ENCODE peak calls at places on chromosomes 4 and X, in seven cellular contexts. One of them, this sample, is unnamed.

GRCh38 chr4:41069268-41069667 is 145.1 kb downstream of the APBB2 start:
- DNase-seq in trophoblast cell: no peak
- DNase-seq in mucosa of gallbladder: no peak
- DNase-seq in NCI-H345: peak
- DNase-seq in GM23248: peak
- DNase-seq in ecto neural progenitor cell: no peak
- DNase-seq in K562: no peak
- DNase-seq in this sample: peak

GRCh38 chr4:38014421-38014852 is 54.2 kb downstream of the PTTG2 start:
- DNase-seq in K562: no peak
- DNase-seq in ecto neural progenitor cell: no peak
- DNase-seq in mucosa of gallbladder: no peak
- DNase-seq in NCI-H345: no peak
- DNase-seq in GM23248: no peak
- DNase-seq in trophoblast cell: no peak
- DNase-seq in this sample: no peak

GRCh38 chrX:1932231-1932630 is 317.4 kb downstream of the ASMT start:
- DNase-seq in trophoblast cell: no peak
- DNase-seq in ecto neural progenitor cell: no peak
- DNase-seq in GM23248: peak
- DNase-seq in mucosa of gallbladder: no peak
- DNase-seq in NCI-H345: no peak
- DNase-seq in K562: no peak
- DNase-seq in this sample: no peak

GRCh38 chrX:79065696-79066095 is 78.8 kb upstream of the GPR174 start:
- DNase-seq in NCI-H345: no peak
- DNase-seq in mucosa of gallbladder: no peak
- DNase-seq in trophoblast cell: no peak
- DNase-seq in K562: no peak
- DNase-seq in GM23248: no peak
- DNase-seq in ecto neural progenitor cell: no peak
- DNase-seq in this sample: no peak

GRCh38 chr4:133147922-133148689 is 988 bp upstream of the PCDH10 start:
- DNase-seq in K562: no peak
- DNase-seq in mucosa of gallbladder: no peak
- DNase-seq in GM23248: peak
- DNase-seq in trophoblast cell: no peak
- DNase-seq in NCI-H345: peak
- DNase-seq in ecto neural progenitor cell: peak
- DNase-seq in this sample: peak

GRCh38 chrX:109155161-109155560 is 326.7 kb downstream of the GUCY2F start:
- DNase-seq in trophoblast cell: no peak
- DNase-seq in NCI-H345: no peak
- DNase-seq in GM23248: no peak
- DNase-seq in ecto neural progenitor cell: no peak
- DNase-seq in mucosa of gallbladder: no peak
- DNase-seq in K562: no peak
- DNase-seq in this sample: no peak

GRCh38 chr4:128394778-128395177 is 107.2 kb upstream of the PGRMC2 start:
- DNase-seq in NCI-H345: no peak
- DNase-seq in trophoblast cell: no peak
- DNase-seq in ecto neural progenitor cell: no peak
- DNase-seq in GM23248: peak
- DNase-seq in K562: no peak
- DNase-seq in mucosa of gallbladder: no peak
- DNase-seq in this sample: no peak

GRCh38 chrX:150038356-150038755 is 100.1 kb upstream of the EOLA2 start:
- DNase-seq in mucosa of gallbladder: no peak
- DNase-seq in ecto neural progenitor cell: no peak
- DNase-seq in GM23248: no peak
- DNase-seq in trophoblast cell: no peak
- DNase-seq in K562: no peak
- DNase-seq in NCI-H345: no peak
- DNase-seq in this sample: no peak

GRCh38 chr4:1330761-1331590 is 16.0 kb upstream of the UVSSA start:
- DNase-seq in GM23248: no peak
- DNase-seq in NCI-H345: no peak
- DNase-seq in K562: no peak
- DNase-seq in trophoblast cell: no peak
- DNase-seq in mucosa of gallbladder: no peak
- DNase-seq in ecto neural progenitor cell: no peak
- DNase-seq in this sample: no peak

GRCh38 chr4:163404080-163404479 is 60.4 kb downstream of the NPY5R start:
- DNase-seq in NCI-H345: no peak
- DNase-seq in trophoblast cell: no peak
- DNase-seq in K562: no peak
- DNase-seq in GM23248: no peak
- DNase-seq in mucosa of gallbladder: no peak
- DNase-seq in ecto neural progenitor cell: no peak
- DNase-seq in this sample: no peak

GRCh38 chr4:101774807-101775206 is 15.7 kb upstream of the BANK1 start:
- DNase-seq in K562: no peak
- DNase-seq in trophoblast cell: no peak
- DNase-seq in ecto neural progenitor cell: no peak
- DNase-seq in GM23248: peak
- DNase-seq in mucosa of gallbladder: no peak
- DNase-seq in NCI-H345: no peak
- DNase-seq in this sample: no peak

GRCh38 chr4:99803702-99804101 is 12.9 kb upstream of the DAPP1 start:
- DNase-seq in GM23248: no peak
- DNase-seq in ecto neural progenitor cell: no peak
- DNase-seq in trophoblast cell: no peak
- DNase-seq in mucosa of gallbladder: no peak
- DNase-seq in NCI-H345: peak
- DNase-seq in K562: no peak
- DNase-seq in this sample: peak

GRCh38 chr4:71268156-71268555 is 70.7 kb upstream of the SLC4A4 start:
- DNase-seq in mucosa of gallbladder: no peak
- DNase-seq in NCI-H345: no peak
- DNase-seq in trophoblast cell: no peak
- DNase-seq in GM23248: peak
- DNase-seq in ecto neural progenitor cell: no peak
- DNase-seq in K562: no peak
- DNase-seq in this sample: no peak

GRCh38 chrX:6761251-6761650 is 226.3 kb upstream of the VCX3A start:
- DNase-seq in GM23248: no peak
- DNase-seq in K562: no peak
- DNase-seq in ecto neural progenitor cell: no peak
- DNase-seq in trophoblast cell: no peak
- DNase-seq in NCI-H345: no peak
- DNase-seq in mucosa of gallbladder: no peak
- DNase-seq in this sample: no peak

GRCh38 chr4:37794046-37794445 is 32.4 kb upstream of the PGM2 start:
- DNase-seq in K562: no peak
- DNase-seq in trophoblast cell: no peak
- DNase-seq in GM23248: no peak
- DNase-seq in ecto neural progenitor cell: no peak
- DNase-seq in mucosa of gallbladder: no peak
- DNase-seq in NCI-H345: no peak
- DNase-seq in this sample: no peak

GRCh38 chrX:129568349-129568748 is 28.3 kb downstream of the OCRL start:
- DNase-seq in K562: no peak
- DNase-seq in GM23248: no peak
- DNase-seq in mucosa of gallbladder: no peak
- DNase-seq in NCI-H345: no peak
- DNase-seq in trophoblast cell: no peak
- DNase-seq in ecto neural progenitor cell: no peak
- DNase-seq in this sample: no peak

GRCh38 chrX:37010496-37010895 is 2.3 kb downstream of the FAM47C start:
- DNase-seq in K562: no peak
- DNase-seq in mucosa of gallbladder: no peak
- DNase-seq in trophoblast cell: no peak
- DNase-seq in GM23248: no peak
- DNase-seq in ecto neural progenitor cell: no peak
- DNase-seq in NCI-H345: no peak
- DNase-seq in this sample: no peak

GRCh38 chr4:155722816-155723499 is 35.9 kb upstream of the GUCY1B1 start:
- DNase-seq in NCI-H345: no peak
- DNase-seq in mucosa of gallbladder: peak
- DNase-seq in GM23248: peak
- DNase-seq in ecto neural progenitor cell: no peak
- DNase-seq in trophoblast cell: no peak
- DNase-seq in K562: no peak
- DNase-seq in this sample: no peak

GRCh38 chrX:1480082-1480785 is 27.5 kb upstream of the ASMTL start:
- DNase-seq in mucosa of gallbladder: no peak
- DNase-seq in ecto neural progenitor cell: peak
- DNase-seq in GM23248: no peak
- DNase-seq in trophoblast cell: no peak
- DNase-seq in NCI-H345: no peak
- DNase-seq in K562: no peak
- DNase-seq in this sample: no peak

GRCh38 chr4:27318740-27319139 is 458.1 kb downstream of the STIM2 start:
- DNase-seq in GM23248: peak
- DNase-seq in trophoblast cell: peak
- DNase-seq in NCI-H345: no peak
- DNase-seq in ecto neural progenitor cell: peak
- DNase-seq in mucosa of gallbladder: peak
- DNase-seq in K562: no peak
- DNase-seq in this sample: peak

GRCh38 chrX:26783512-26784225 is 567.7 kb downstream of the MAGEB5 start:
- DNase-seq in mucosa of gallbladder: no peak
- DNase-seq in GM23248: peak
- DNase-seq in NCI-H345: peak
- DNase-seq in ecto neural progenitor cell: peak
- DNase-seq in trophoblast cell: no peak
- DNase-seq in K562: no peak
- DNase-seq in this sample: peak

GRCh38 chrX:129791961-129792570 is 12.3 kb downstream of the SASH3 start:
- DNase-seq in ecto neural progenitor cell: no peak
- DNase-seq in mucosa of gallbladder: no peak
- DNase-seq in GM23248: no peak
- DNase-seq in K562: no peak
- DNase-seq in trophoblast cell: no peak
- DNase-seq in NCI-H345: peak
- DNase-seq in this sample: no peak

GRCh38 chr4:100428051-100428450 is 89.8 kb downstream of the EMCN start:
- DNase-seq in mucosa of gallbladder: no peak
- DNase-seq in GM23248: peak
- DNase-seq in NCI-H345: no peak
- DNase-seq in K562: no peak
- DNase-seq in trophoblast cell: no peak
- DNase-seq in ecto neural progenitor cell: no peak
- DNase-seq in this sample: no peak

GRCh38 chr4:152064282-152064681 is 303.5 kb upstream of the GATB start:
- DNase-seq in mucosa of gallbladder: no peak
- DNase-seq in ecto neural progenitor cell: no peak
- DNase-seq in GM23248: peak
- DNase-seq in trophoblast cell: no peak
- DNase-seq in K562: no peak
- DNase-seq in NCI-H345: no peak
- DNase-seq in this sample: no peak

GRCh38 chr4:70515342-70516245 is 2.8 kb upstream of the AMTN start:
- DNase-seq in trophoblast cell: no peak
- DNase-seq in K562: no peak
- DNase-seq in NCI-H345: no peak
- DNase-seq in ecto neural progenitor cell: no peak
- DNase-seq in GM23248: peak
- DNase-seq in mucosa of gallbladder: no peak
- DNase-seq in this sample: no peak

GRCh38 chr4:157896726-157897125 is 276.1 kb downstream of the GASK1B start:
- DNase-seq in K562: no peak
- DNase-seq in trophoblast cell: no peak
- DNase-seq in GM23248: no peak
- DNase-seq in NCI-H345: no peak
- DNase-seq in mucosa of gallbladder: no peak
- DNase-seq in ecto neural progenitor cell: no peak
- DNase-seq in this sample: no peak

GRCh38 chr4:38667005-38667771 is 3.2 kb downstream of the KLF3 start:
- DNase-seq in trophoblast cell: peak
- DNase-seq in mucosa of gallbladder: peak
- DNase-seq in K562: peak
- DNase-seq in ecto neural progenitor cell: peak
- DNase-seq in GM23248: peak
- DNase-seq in NCI-H345: peak
- DNase-seq in this sample: peak

GRCh38 chr4:84965558-84966381 is 720 bp downstream of the WDFY3 start:
- DNase-seq in K562: peak
- DNase-seq in trophoblast cell: peak
- DNase-seq in NCI-H345: peak
- DNase-seq in GM23248: peak
- DNase-seq in ecto neural progenitor cell: peak
- DNase-seq in mucosa of gallbladder: peak
- DNase-seq in this sample: peak

GRCh38 chr4:140109626-140110213 is 44.3 kb downstream of the MAML3 start:
- DNase-seq in mucosa of gallbladder: no peak
- DNase-seq in ecto neural progenitor cell: peak
- DNase-seq in GM23248: no peak
- DNase-seq in NCI-H345: no peak
- DNase-seq in K562: no peak
- DNase-seq in trophoblast cell: no peak
- DNase-seq in this sample: peak

GRCh38 chr4:23911675-23912455 is 22.0 kb upstream of the PPARGC1A start:
- DNase-seq in GM23248: no peak
- DNase-seq in trophoblast cell: no peak
- DNase-seq in NCI-H345: no peak
- DNase-seq in ecto neural progenitor cell: no peak
- DNase-seq in K562: no peak
- DNase-seq in mucosa of gallbladder: no peak
- DNase-seq in this sample: no peak

GRCh38 chr4:27189683-27190082 is 329.0 kb downstream of the STIM2 start:
- DNase-seq in ecto neural progenitor cell: no peak
- DNase-seq in K562: no peak
- DNase-seq in mucosa of gallbladder: no peak
- DNase-seq in NCI-H345: no peak
- DNase-seq in GM23248: no peak
- DNase-seq in trophoblast cell: no peak
- DNase-seq in this sample: no peak

GRCh38 chr4:162894387-162894786 is 272.3 kb downstream of the NAF1 start:
- DNase-seq in ecto neural progenitor cell: no peak
- DNase-seq in NCI-H345: no peak
- DNase-seq in trophoblast cell: peak
- DNase-seq in K562: no peak
- DNase-seq in GM23248: no peak
- DNase-seq in mucosa of gallbladder: no peak
- DNase-seq in this sample: no peak

GRCh38 chr4:2059726-2060577 is 825 bp downstream of the NAT8L start:
- DNase-seq in trophoblast cell: no peak
- DNase-seq in K562: no peak
- DNase-seq in NCI-H345: peak
- DNase-seq in GM23248: peak
- DNase-seq in ecto neural progenitor cell: no peak
- DNase-seq in mucosa of gallbladder: no peak
- DNase-seq in this sample: no peak

GRCh38 chr4:185128272-185129119 is 14.6 kb upstream of the SLC25A4 start:
- DNase-seq in GM23248: peak
- DNase-seq in trophoblast cell: peak
- DNase-seq in K562: no peak
- DNase-seq in mucosa of gallbladder: no peak
- DNase-seq in NCI-H345: no peak
- DNase-seq in ecto neural progenitor cell: peak
- DNase-seq in this sample: peak

GRCh38 chr4:17785858-17786257 is 4.4 kb upstream of the FAM184B start:
- DNase-seq in trophoblast cell: no peak
- DNase-seq in NCI-H345: no peak
- DNase-seq in mucosa of gallbladder: no peak
- DNase-seq in K562: no peak
- DNase-seq in ecto neural progenitor cell: no peak
- DNase-seq in GM23248: no peak
- DNase-seq in this sample: no peak

GRCh38 chr4:41294445-41295062 is 37.8 kb downstream of the UCHL1 start:
- DNase-seq in trophoblast cell: no peak
- DNase-seq in GM23248: no peak
- DNase-seq in ecto neural progenitor cell: no peak
- DNase-seq in NCI-H345: no peak
- DNase-seq in mucosa of gallbladder: no peak
- DNase-seq in K562: no peak
- DNase-seq in this sample: no peak

This sample was measured in retina.